ENCODE peak calls at places on chromosomes 5 and 9, in eight cellular contexts. W, X, L, Q, U, I, A and C are unnamed samples.

GRCh38 chr5:39076757-39077475 is 2.7 kb upstream of the RICTOR start:
- DNase-seq in I (no peak), L (no peak), Q (no peak), A (peak), W (peak), U (no peak), X (peak), C (no peak)

GRCh38 chr5:135033026-135033861 is 784 bp downstream of the PITX1 start:
- DNase-seq in U (no peak), Q (no peak), X (peak), A (peak), I (no peak), W (no peak), L (peak), C (no peak)

GRCh38 chr9:135403733-135404450 is 75.7 kb upstream of the PPP1R26 start:
- DNase-seq in Q (no peak), I (no peak), U (no peak), X (no peak), A (no peak), L (no peak), W (no peak), C (no peak)

GRCh38 chr5:108481355-108481931 is 99.5 kb upstream of the FBXL17 start:
- DNase-seq in A (peak), U (no peak), X (no peak), Q (no peak), I (no peak), W (no peak), L (no peak), C (no peak)

GRCh38 chr5:168707646-168708300 is 128.6 kb upstream of the PANK3 start:
- DNase-seq in W (no peak), Q (no peak), U (no peak), I (peak), L (no peak), A (no peak), X (no peak), C (peak)

GRCh38 chr9:76560481-76560891 is 101.5 kb downstream of the GCNT1 start:
- DNase-seq in X (no peak), Q (no peak), A (peak), I (no peak), U (peak), W (no peak), L (no peak), C (no peak)

GRCh38 chr5:135978212-135978631 is 23.4 kb upstream of the LECT2 start:
- DNase-seq in L (no peak), Q (no peak), A (no peak), W (no peak), U (no peak), X (no peak), I (no peak), C (no peak)

GRCh38 chr5:13648822-13649221 is 295.7 kb downstream of the DNAH5 start:
- DNase-seq in Q (no peak), A (no peak), L (no peak), X (no peak), W (no peak), U (no peak), I (no peak), C (no peak)

GRCh38 chr5:50365615-50366251 is 75.4 kb downstream of the EMB start:
- DNase-seq in Q (no peak), A (no peak), X (no peak), U (no peak), I (no peak), W (no peak), L (no peak), C (no peak)

GRCh38 chr9:126514037-126514821 is 99.5 kb upstream of the LMX1B start:
- DNase-seq in I (peak), W (no peak), Q (peak), U (peak), L (peak), A (peak), X (peak), C (peak)

GRCh38 chr5:104189031-104189430 is 626.4 kb upstream of the NUDT12 start:
- DNase-seq in Q (no peak), X (no peak), W (no peak), I (no peak), A (peak), U (no peak), L (no peak), C (no peak)